ENCODE peak calls at places on chromosomes 6 and 20, in six cellular contexts. J, A, E, O, B and P are unnamed samples.
A peak's percentile ranks its signal among the peaks of the same experiment; 100 is the strongest.

GRCh38 chr6:53353624-53354023 is 4.9 kb upstream of the ELOVL5 start:
- DNase-seq in J (no peak), A (no peak), E (no peak), O (no peak), B (no peak), P (no peak)

GRCh38 chr20:10982692-10983091 is 308.9 kb upstream of the JAG1 start:
- DNase-seq in J (no peak), A (no peak), E (peak; percentile 13), O (peak; percentile 94), B (peak; percentile 72), P (peak; percentile 92)

GRCh38 chr6:166097914-166098522 is 69.6 kb downstream of the TBXT start:
- DNase-seq in J (no peak), A (no peak), E (peak; percentile 77), O (peak; percentile 82), B (peak; percentile 46), P (peak; percentile 82)

GRCh38 chr6:129331450-129332138 is 378.4 kb downstream of the ARHGAP18 start:
- DNase-seq in J (no peak), A (no peak), E (no peak), O (peak; percentile 78), B (peak; percentile 39), P (peak; percentile 58)

GRCh38 chr20:31712112-31712553 is 10.5 kb downstream of the BCL2L1 start:
- DNase-seq in J (no peak), A (peak; percentile 71), E (no peak), O (no peak), B (peak; percentile 43), P (no peak)

GRCh38 chr20:14580426-14581074 is 243.1 kb upstream of the FLRT3 start:
- DNase-seq in J (no peak), A (no peak), E (no peak), O (no peak), B (peak; percentile 88), P (no peak)

GRCh38 chr20:47544240-47544639 is 42.6 kb downstream of the NCOA3 start:
- DNase-seq in J (no peak), A (no peak), E (no peak), O (peak; percentile 64), B (peak; percentile 56), P (peak; percentile 34)

GRCh38 chr6:139567095-139567494 is 192.6 kb upstream of the CITED2 start:
- DNase-seq in J (no peak), A (no peak), E (no peak), O (no peak), B (no peak), P (no peak)

GRCh38 chr20:24734139-24734538 is 214.9 kb upstream of the CST7 start:
- DNase-seq in J (no peak), A (no peak), E (no peak), O (no peak), B (no peak), P (no peak)

GRCh38 chr6:169527306-169527705 is 174.5 kb downstream of the WDR27 start:
- DNase-seq in J (no peak), A (no peak), E (no peak), O (peak; percentile 61), B (no peak), P (peak; percentile 21)

GRCh38 chr6:24910850-24911712 is 24.7 kb downstream of the RIPOR2 start:
- DNase-seq in J (peak; percentile 62), A (peak; percentile 37), E (no peak), O (peak; percentile 65), B (peak; percentile 37), P (peak; percentile 22)

GRCh38 chr20:50107086-50107645 is 5.8 kb downstream of the UBE2V1 start:
- DNase-seq in J (no peak), A (no peak), E (no peak), O (no peak), B (no peak), P (no peak)

GRCh38 chr20:34907616-34908469 is 31.4 kb downstream of the ACSS2 start:
- DNase-seq in J (no peak), A (peak; percentile 65), E (no peak), O (peak; percentile 92), B (peak; percentile 100), P (peak; percentile 89)

GRCh38 chr20:53255102-53255710 is 283.0 kb downstream of the TSHZ2 start:
- DNase-seq in J (no peak), A (no peak), E (no peak), O (no peak), B (no peak), P (no peak)

GRCh38 chr6:63352587-63353281 is 33.0 kb upstream of the LGSN start:
- DNase-seq in J (peak; percentile 89), A (no peak), E (no peak), O (peak; percentile 49), B (peak; percentile 57), P (peak; percentile 73)

GRCh38 chr6:44652551-44652950 is 265.0 kb downstream of the CDC5L start:
- DNase-seq in J (no peak), A (no peak), E (no peak), O (peak; percentile 25), B (no peak), P (peak; percentile 41)

GRCh38 chr6:40550096-40550731 is 37.0 kb downstream of the LRFN2 start:
- DNase-seq in J (peak; percentile 47), A (no peak), E (no peak), O (peak; percentile 59), B (peak; percentile 49), P (peak; percentile 61)

GRCh38 chr6:6676910-6677441 is 88.5 kb downstream of the LY86 start:
- DNase-seq in J (peak; percentile 79), A (peak; percentile 67), E (peak; percentile 64), O (peak; percentile 69), B (peak; percentile 93), P (peak; percentile 87)

GRCh38 chr6:37696220-37696840 is 1.4 kb downstream of the MDGA1 start:
- DNase-seq in J (no peak), A (no peak), E (no peak), O (peak; percentile 49), B (peak; percentile 41), P (peak; percentile 40)

GRCh38 chr20:47309806-47310426 is 46.6 kb downstream of the ZMYND8 start:
- DNase-seq in J (no peak), A (peak; percentile 74), E (no peak), O (no peak), B (no peak), P (no peak)

DNA sequence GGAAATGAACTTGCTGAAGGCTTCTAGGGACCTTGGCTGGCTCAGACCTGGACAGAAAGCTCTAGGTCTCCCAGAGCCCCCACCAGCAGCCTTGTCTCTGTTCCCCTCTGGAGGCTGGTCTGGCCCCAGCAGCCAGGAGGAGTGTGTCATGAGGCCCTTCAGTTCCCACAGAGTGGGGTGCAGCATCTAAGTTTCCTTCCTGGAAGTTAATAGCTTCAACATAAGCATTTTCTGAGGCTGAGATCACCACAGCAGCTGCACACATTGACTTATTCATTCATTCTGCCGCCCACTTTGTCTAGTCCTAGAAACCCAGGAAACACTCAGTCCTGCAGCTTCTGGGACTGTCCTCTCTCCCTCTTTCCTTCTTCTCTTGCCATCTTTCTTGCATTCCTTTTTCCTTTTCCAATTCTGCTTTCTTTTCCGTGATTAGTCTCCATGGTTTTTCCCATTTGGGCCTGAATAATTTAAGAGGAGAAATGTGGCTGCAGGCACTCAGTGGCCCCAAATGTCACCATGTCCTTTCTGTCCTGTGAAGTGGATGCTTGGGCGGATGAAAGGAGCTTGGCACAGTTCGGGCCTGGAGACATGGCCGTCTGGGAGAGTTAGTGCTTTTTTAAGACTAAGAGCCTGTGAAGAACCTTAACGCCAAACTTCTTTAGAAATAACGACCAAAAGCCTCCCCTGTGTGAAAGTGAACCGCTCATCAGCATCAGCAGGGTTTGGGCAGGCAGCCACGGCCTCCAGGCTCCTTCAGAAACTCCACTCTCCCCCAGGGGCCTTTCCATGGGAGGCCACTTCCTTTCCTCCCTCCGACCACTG is 31.0 kb upstream of the PCMTD2 start:
- DNase-seq in J (no peak), A (no peak), E (no peak), O (peak; percentile 97), B (peak; percentile 38), P (peak; percentile 76)
- TF ChIP-seq CTCF in J (no peak), A (no peak), E (no peak), O (peak; percentile 33), B (no peak), P (no peak)

GRCh38 chr6:33075568-33076405 is at the start of gene HLA-DPB1:
- DNase-seq in J (peak; percentile 90), A (no peak), E (no peak), O (peak; percentile 59), B (peak; percentile 59), P (peak; percentile 54)
- H3K4me3 ChIP-seq in J (peak within 1 kb of the TSS; percentile 80), A (peak within 1 kb of the TSS; percentile 33), E (no peak within 1 kb of the TSS), O (no peak within 1 kb of the TSS), B (no peak within 1 kb of the TSS), P (no peak within 1 kb of the TSS)

GRCh38 chr6:52331793-52332457 is 30.0 kb upstream of the PAQR8 start:
- DNase-seq in J (no peak), A (no peak), E (no peak), O (no peak), B (no peak), P (no peak)

GRCh38 chr6:52333840-52334200 is 28.1 kb upstream of the PAQR8 start:
- DNase-seq in J (no peak), A (no peak), E (no peak), O (no peak), B (no peak), P (no peak)

GRCh38 chr6:52328721-52329120 is 33.2 kb upstream of the PAQR8 start:
- DNase-seq in J (no peak), A (no peak), E (no peak), O (no peak), B (no peak), P (no peak)

GRCh38 chr6:52328303-52328662 is 33.7 kb upstream of the PAQR8 start:
- DNase-seq in J (no peak), A (no peak), E (no peak), O (no peak), B (no peak), P (no peak)

GRCh38 chr6:52330470-52330869 is 31.5 kb upstream of the PAQR8 start:
- DNase-seq in J (no peak), A (no peak), E (no peak), O (no peak), B (no peak), P (no peak)
- TF ChIP-seq CTCF in J (no peak), A (no peak), E (no peak), O (no peak), B (no peak), P (no peak)

GRCh38 chr6:20722442-20722841 is 188.2 kb downstream of the CDKAL1 start:
- DNase-seq in J (no peak), A (no peak), E (no peak), O (no peak), B (no peak), P (no peak)
- H3K4me3 ChIP-seq in J (no peak overlapping the region), A (no peak overlapping the region), E (no peak overlapping the region), O (no peak overlapping the region), B (no peak overlapping the region), P (no peak overlapping the region)

DNA sequence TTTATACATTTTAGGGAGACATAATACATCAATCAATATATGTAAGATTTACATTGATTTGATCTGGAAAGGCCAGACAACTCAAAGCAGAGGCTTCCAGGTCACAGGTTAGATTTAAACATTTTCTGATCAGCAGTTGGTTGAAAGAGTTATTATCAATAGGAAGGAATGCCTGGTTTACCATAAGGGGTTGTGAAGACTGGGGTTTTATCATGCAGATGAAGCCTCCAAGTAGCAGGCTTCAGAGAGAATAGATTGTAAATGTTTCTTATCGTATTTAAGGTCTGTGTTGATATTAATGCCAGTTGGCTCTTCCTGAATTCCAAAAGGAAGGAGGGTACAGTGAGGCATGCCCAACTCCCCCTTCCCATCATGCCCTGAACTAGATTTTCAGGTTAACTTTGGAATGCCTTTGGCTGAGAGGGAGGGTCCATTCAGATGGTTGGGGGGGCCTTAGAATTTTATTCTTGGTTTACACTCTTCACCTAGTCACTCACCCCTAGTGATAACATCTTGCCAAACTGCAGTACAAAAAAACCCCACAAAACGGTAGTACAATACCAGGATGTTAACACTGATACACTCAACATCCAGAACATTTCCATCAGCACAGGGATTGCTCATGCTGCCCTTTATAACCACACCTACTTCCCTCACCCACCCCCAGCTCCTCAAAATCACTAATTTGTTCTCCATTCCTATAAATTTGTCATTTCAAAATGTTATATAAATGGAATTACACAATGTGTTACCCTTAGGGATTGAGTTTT is 259.6 kb upstream of the PLN start:
- DNase-seq in J (no peak), A (no peak), E (no peak), O (peak; percentile 52), B (peak; percentile 16), P (peak; percentile 15)
- TF ChIP-seq CTCF in J (no peak), A (no peak), E (no peak), O (peak; percentile 47), B (peak; percentile 29), P (peak; percentile 20)